ENCODE peak calls at places on chromosomes 16 and 17, in four cellular contexts. D is endothelial cell, J is heart right ventricle, M is aorta. B is an unnamed sample.
A peak's percentile ranks its signal among the peaks of the same experiment; 100 is the strongest.

GRCh38 chr16:47848481-47849109 is 307.2 kb downstream of the ABCC12 start:
- DNase-seq in D (no peak), M (no peak), J (no peak), B (peak; percentile 3)

GRCh38 chr16:67842509-67843342 is 606 bp downstream of the THAP11 start:
- DNase-seq in D (peak; percentile 59), J (peak; percentile 67), M (peak; percentile 83), B (peak; percentile 71)

GRCh38 chr16:88882358-88883030 is 16.0 kb upstream of the PABPN1L start:
- DNase-seq in M (no peak), J (no peak), D (no peak), B (no peak)

GRCh38 chr16:1938316-1938715 is 4.7 kb downstream of the MSRB1 start:
- DNase-seq in J (no peak), M (peak; percentile 66), D (no peak), B (no peak)

GRCh38 chr16:80739523-80739922 is 64.9 kb downstream of the CDYL2 start:
- DNase-seq in J (no peak), M (no peak), D (no peak), B (no peak)

GRCh38 chr17:16915752-16916556 is 56.0 kb downstream of the TNFRSF13B start:
- DNase-seq in M (peak; percentile 76), J (peak; percentile 53), D (peak; percentile 62), B (peak; percentile 73)

GRCh38 chr16:26594666-26595065 is 472.1 kb upstream of the C16orf82 start:
- DNase-seq in M (no peak), J (no peak), D (no peak), B (no peak)

GRCh38 chr17:63446981-63447687 is 1.0 kb upstream of the CYB561 start:
- DNase-seq in D (peak; percentile 77), M (no peak), J (no peak), B (peak; percentile 44)

GRCh38 chr16:77890075-77890474 is 101.7 kb downstream of the VAT1L start:
- DNase-seq in D (no peak), J (no peak), M (no peak), B (no peak)

GRCh38 chr17:49730078-49730786 is 22.5 kb upstream of the SLC35B1 start:
- DNase-seq in J (peak; percentile 81), D (no peak), M (peak; percentile 84), B (peak; percentile 63)

GRCh38 chr17:2004435-2004952 is 20.6 kb downstream of the RTN4RL1 start:
- DNase-seq in M (no peak), J (no peak), D (no peak), B (no peak)